ENCODE peak calls at places on chromosomes 7 and 10, in six cellular contexts. T is fibroblast of pulmonary artery, B is OCI-LY7, D is AG04449, M is GM12865, G is lower lobe of right lung. O is an unnamed sample.

GRCh38 chr7:40579401-40579800 is 444.6 kb downstream of the SUGCT start:
- DNase-seq in D (no peak), G (no peak), B (no peak), M (no peak), T (peak), O (peak)

GRCh38 chr7:30465342-30466170 is 13.0 kb downstream of the NOD1 start:
- DNase-seq in D (no peak), G (no peak), B (no peak), T (peak), M (no peak), O (peak)

GRCh38 chr7:41189866-41190265 is 513.0 kb downstream of the INHBA start:
- DNase-seq in G (no peak), M (no peak), T (peak), D (peak), B (no peak), O (peak)

GRCh38 chr10:81135851-81136250 is 598.1 kb downstream of the SH2D4B start:
- DNase-seq in M (peak), T (no peak), G (no peak), D (no peak), B (no peak), O (no peak)

GRCh38 chr7:151451156-151451555 is 11.2 kb upstream of the CRYGN start:
- DNase-seq in M (no peak), G (no peak), B (no peak), D (no peak), T (no peak), O (no peak)

GRCh38 chr10:21534611-21535493 is 820 bp downstream of the MLLT10 start:
- DNase-seq in M (peak), B (peak), G (peak), D (no peak), T (peak), O (peak)

GRCh38 chr7:157666530-157667040 is 329.8 kb downstream of the DNAJB6 start:
- DNase-seq in B (no peak), D (no peak), T (no peak), G (no peak), M (no peak), O (no peak)

GRCh38 chr10:113965683-113966082 is 78.0 kb upstream of the ADRB1 start:
- DNase-seq in G (no peak), B (peak), D (no peak), T (no peak), M (peak), O (no peak)

GRCh38 chr7:42272793-42273665 is 36.0 kb upstream of the GLI3 start:
- DNase-seq in G (no peak), M (no peak), B (peak), T (peak), D (no peak), O (peak)

GRCh38 chr7:99497771-99498545 is 2.1 kb downstream of the ZNF394 start:
- DNase-seq in M (no peak), B (no peak), G (no peak), D (no peak), T (no peak), O (no peak)

GRCh38 chr10:115981056-115981455 is 291.9 kb downstream of the GFRA1 start:
- DNase-seq in B (no peak), G (no peak), T (no peak), M (no peak), D (no peak), O (no peak)

GRCh38 chr10:115979576-115979975 is 293.4 kb downstream of the GFRA1 start:
- DNase-seq in M (no peak), G (no peak), T (no peak), B (no peak), D (no peak), O (no peak)

GRCh38 chr10:115980470-115980869 is 292.5 kb downstream of the GFRA1 start:
- DNase-seq in T (no peak), M (no peak), D (no peak), G (no peak), B (no peak), O (no peak)

GRCh38 chr10:115982526-115982925 is 290.5 kb downstream of the GFRA1 start:
- DNase-seq in D (no peak), B (no peak), T (no peak), G (no peak), M (no peak), O (no peak)

GRCh38 chr10:115982076-115982475 is 290.9 kb downstream of the GFRA1 start:
- DNase-seq in B (no peak), T (no peak), D (no peak), M (no peak), G (no peak), O (no peak)
- TF ChIP-seq CTCF in B (no peak), T (no peak), D (no peak), M (no peak), G (no peak), O (no peak)

GRCh38 chr7:26103541-26104070 is 48.4 kb upstream of the NFE2L3 start:
- DNase-seq in T (no peak), G (no peak), D (no peak), B (no peak), M (no peak), O (no peak)

GRCh38 chr7:26100940-26101339 is 51.1 kb upstream of the NFE2L3 start:
- DNase-seq in M (peak), D (no peak), G (no peak), B (peak), T (no peak), O (no peak)

GRCh38 chr7:26097837-26098668 is 53.9 kb upstream of the NFE2L3 start:
- DNase-seq in D (no peak), G (no peak), T (no peak), B (peak), M (no peak), O (no peak)

GRCh38 chr7:26102176-26102575 is 49.8 kb upstream of the NFE2L3 start:
- DNase-seq in D (no peak), G (no peak), B (no peak), T (no peak), M (no peak), O (no peak)

DNA sequence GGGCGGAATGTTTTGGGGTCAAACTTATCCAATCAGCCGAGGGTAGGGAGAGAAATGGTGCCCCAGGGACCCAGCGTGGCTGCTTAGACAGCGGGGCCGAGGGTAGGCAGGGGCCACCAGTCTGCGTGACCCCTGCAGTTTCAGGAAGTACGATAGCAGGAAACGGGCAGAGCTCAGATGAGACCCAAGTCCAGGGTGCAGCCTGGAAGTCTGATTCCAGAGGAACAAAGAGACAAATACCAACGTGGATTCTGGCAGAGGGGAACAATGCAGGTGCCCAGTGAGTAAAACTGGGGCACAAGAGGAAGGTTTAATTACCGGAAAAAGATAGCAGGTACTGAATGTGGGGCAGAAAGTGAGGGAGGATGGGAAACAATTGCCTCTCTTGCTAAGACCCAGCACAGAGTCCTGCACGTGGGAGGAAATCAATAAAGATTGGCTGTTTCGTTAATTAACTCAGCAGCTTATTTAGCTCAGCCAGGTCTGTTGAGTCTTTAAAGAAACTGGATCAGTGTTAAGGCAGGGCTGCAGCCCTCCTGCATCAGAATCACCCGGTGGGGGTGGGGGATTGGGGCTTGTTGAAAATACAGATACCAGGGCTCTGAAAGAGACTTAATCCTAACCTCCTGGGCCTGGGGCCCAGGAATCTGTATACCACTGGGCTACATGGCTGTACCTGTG is 50.4 kb upstream of the NFE2L3 start:
- DNase-seq in G (no peak), B (peak), M (peak), D (no peak), T (no peak), O (no peak)
- H3K4me3 ChIP-seq in G (no peak), B (peak), M (peak), D (no peak), T (no peak), O (no peak)

GRCh38 chr7:7246223-7246622 is 63.9 kb downstream of the C1GALT1 start:
- DNase-seq in D (no peak), B (no peak), T (no peak), G (no peak), M (no peak), O (no peak)
- TF ChIP-seq CTCF in D (no peak), B (no peak), T (no peak), G (no peak), M (no peak), O (no peak)

GRCh38 chr7:27141138-27141537 is 2.3 kb downstream of the HOXA5 start:
- DNase-seq in D (no peak), G (no peak), B (no peak), T (no peak), M (no peak), O (no peak)

GRCh38 chr7:27138987-27139334 is 4.5 kb downstream of the HOXA5 start:
- DNase-seq in B (no peak), M (no peak), G (no peak), D (no peak), T (no peak), O (no peak)

GRCh38 chr7:27137603-27138410 is 5.7 kb downstream of the HOXA5 start:
- DNase-seq in B (no peak), D (no peak), T (no peak), G (no peak), M (no peak), O (no peak)

GRCh38 chr7:27140108-27140842 is 3.2 kb downstream of the HOXA5 start:
- DNase-seq in T (no peak), D (no peak), G (no peak), B (no peak), M (no peak), O (no peak)

DNA sequence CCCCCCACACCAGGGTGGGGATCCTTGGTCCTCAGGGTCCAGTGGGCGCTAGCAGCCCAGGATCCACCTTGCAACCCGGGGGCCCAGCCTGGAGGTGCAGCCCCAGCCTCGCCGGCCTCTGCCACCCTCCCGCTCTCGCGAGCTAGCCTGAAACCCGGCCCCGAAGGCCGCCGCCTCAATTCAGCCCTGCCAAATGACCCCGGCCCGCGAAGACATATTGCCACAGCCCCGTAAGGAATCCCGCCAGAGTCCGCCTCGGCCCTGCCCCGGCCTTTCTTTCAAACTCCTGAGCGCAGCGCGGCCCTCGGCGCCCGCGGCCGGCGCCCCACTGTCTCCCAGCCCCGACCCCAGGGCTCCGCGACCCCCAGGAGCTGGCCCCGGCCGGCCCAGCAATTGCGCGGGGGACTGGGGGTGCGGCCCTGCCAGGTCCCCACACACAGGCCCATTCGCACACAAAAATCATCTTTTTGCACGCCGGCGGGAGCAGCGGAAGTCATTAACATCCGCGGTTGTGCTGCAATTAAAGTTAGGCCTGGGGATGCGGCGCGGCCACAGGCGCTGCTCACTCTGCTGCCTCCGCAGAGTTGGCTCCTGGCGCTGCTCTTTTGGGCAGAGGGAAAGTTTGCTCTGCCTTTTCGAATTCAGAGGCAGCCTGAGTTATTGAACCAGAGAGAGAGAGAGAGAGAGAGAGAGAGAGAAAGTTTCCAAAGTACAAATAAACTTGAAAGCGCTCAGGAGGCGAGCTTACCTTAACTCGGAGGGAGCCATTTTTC is 4.0 kb downstream of the HOXA5 start:
- DNase-seq in B (no peak), D (no peak), M (no peak), G (no peak), T (no peak), O (no peak)
- H3K4me3 ChIP-seq in B (no peak), D (no peak), M (no peak), G (peak), T (no peak), O (no peak)

DNA sequence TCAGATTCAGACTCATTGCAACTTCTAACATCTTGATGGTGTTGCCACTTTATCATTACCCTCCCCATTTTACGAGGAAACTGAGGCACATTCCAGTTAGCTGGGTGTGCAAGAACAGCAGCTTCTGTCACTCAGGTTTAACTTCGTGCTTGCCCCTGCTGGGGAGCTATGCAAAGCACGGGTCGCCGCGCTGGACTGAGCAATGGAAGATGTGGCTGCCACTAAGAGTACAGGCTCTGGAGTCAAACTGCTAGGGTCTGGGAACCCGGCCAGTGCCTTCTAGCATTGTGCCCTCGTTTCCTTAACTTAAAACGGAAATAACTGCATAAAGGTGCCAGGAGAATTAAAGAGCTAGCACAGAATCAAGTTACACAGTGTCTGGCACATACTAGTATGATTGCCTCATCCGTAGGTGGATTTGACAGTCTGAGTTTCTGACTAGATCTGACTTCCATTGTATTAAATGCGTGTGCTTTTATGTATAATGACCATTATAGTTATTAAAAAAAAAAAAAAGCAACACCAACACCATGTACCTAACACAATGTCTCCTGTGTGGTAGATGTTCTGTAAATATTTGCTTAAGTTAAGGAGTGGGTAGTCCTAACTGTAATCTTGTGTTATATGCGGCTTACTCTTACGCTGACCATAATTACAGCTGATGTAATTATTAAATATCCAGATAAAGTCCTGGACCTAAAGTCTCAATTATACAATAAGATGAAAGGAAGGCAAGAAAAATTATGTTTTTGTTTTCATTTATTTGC is 842 bp downstream of the ZNF22 start:
- DNase-seq in T (peak), D (no peak), M (peak), B (peak), G (peak), O (peak)
- TF ChIP-seq CTCF in T (peak), D (peak), M (peak), B (no peak), G (no peak), O (peak)

GRCh38 chr10:112528235-112528634 is 81.2 kb downstream of the VTI1A start:
- DNase-seq in G (no peak), T (no peak), D (no peak), B (no peak), M (no peak), O (no peak)

GRCh38 chr10:112535432-112536038 is 88.5 kb downstream of the VTI1A start:
- DNase-seq in G (no peak), D (no peak), M (peak), B (no peak), T (no peak), O (no peak)

GRCh38 chr10:112536663-112537062 is 89.6 kb downstream of the VTI1A start:
- DNase-seq in B (no peak), D (no peak), G (no peak), T (no peak), M (no peak), O (no peak)

GRCh38 chr10:112526906-112527305 is 79.9 kb downstream of the VTI1A start:
- DNase-seq in D (no peak), T (no peak), B (no peak), G (no peak), M (no peak), O (peak)

DNA sequence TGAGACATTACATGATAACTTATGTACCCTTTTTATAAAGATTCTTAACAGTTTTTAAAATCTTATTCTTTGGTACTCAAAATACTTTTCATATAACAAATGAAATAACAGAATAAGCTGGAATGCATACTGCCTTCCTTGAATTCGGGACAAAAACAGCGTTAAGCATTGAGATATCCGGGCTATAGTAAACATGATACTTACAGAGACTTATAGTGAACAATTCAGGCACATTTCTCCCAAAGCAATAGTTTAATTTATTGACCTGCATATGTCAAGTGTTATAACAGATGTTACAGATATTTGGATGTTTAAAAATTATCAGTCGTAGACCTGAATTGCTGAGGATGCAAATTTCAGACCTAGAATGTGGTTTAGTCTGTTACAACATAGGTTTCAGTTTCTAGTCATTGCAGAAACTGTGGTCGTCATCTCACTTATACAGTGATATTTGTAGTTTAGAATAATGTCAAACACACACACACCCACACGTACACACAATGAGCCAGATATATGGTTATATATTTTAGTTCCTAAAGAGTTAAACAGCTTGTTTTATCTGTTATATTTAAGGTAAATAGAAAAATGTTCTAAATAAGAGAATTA is 85.1 kb downstream of the VTI1A start:
- DNase-seq in G (no peak), M (peak), B (no peak), D (no peak), T (no peak), O (no peak)
- H3K4me3 ChIP-seq in G (peak), M (no peak), B (peak), D (no peak), T (no peak), O (no peak)

DNA sequence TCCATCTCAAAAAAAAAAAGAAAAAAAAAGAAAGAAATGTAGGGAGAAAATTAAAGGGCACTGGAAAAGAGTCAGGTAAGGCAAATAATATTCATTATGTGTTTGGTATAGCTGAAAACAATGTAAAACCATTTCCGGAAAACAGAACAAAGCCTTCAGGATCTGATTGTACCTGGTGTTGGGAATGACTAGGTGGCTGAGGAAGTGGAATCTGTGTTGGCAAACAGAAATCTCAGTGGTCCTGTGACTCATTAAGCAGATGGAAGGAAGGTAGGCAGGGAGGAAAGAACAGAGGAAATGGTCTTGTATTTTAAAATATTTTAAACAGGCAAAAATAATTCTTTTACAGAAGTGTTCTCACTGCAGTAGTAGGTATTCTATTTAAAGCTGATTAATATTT is 55.7 kb upstream of the GATA3 start:
- DNase-seq in B (no peak), T (no peak), D (no peak), G (no peak), M (no peak), O (no peak)
- TF ChIP-seq CTCF in B (no peak), T (no peak), D (no peak), G (no peak), M (no peak), O (no peak)

DNA sequence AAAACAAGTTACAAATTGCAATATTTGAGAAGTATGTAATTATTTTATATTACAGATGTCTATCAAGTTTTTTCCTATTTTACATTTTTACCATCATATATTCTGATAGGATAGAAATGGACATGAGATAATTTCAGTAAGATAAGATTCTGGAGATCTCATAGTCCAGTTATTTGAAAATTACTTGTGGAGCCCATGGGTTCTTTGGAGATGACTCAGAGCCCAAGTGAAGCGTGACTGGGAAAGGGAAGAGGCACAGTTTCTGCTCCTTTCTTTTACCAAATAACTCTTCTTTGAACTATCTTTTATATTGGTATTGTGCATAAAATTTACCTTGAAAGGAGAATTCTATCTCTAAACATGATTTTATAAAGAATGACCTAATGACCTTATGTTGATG is 2.4 kb downstream of the CD36 start:
- DNase-seq in G (no peak), T (peak), D (no peak), B (no peak), M (no peak), O (peak)
- H3K4me3 ChIP-seq in G (peak), T (no peak), D (no peak), B (no peak), M (no peak), O (no peak)

GRCh38 chr10:124566981-124567835 is 105.6 kb downstream of the LHPP start:
- DNase-seq in G (peak), B (no peak), T (no peak), M (no peak), D (no peak), O (no peak)

GRCh38 chr10:124568339-124568738 is 106.7 kb downstream of the LHPP start:
- DNase-seq in M (no peak), D (no peak), B (no peak), G (peak), T (no peak), O (no peak)

GRCh38 chr10:124565565-124566221 is 104.1 kb downstream of the LHPP start:
- DNase-seq in D (no peak), G (peak), M (peak), B (peak), T (peak), O (peak)

GRCh38 chr10:124564881-124565280 is 103.3 kb downstream of the LHPP start:
- DNase-seq in D (no peak), B (no peak), M (no peak), T (no peak), G (no peak), O (no peak)

GRCh38 chr10:124566222-124566888 is 104.7 kb downstream of the LHPP start:
- DNase-seq in G (peak), T (no peak), B (no peak), D (no peak), M (no peak), O (no peak)
- TF ChIP-seq CTCF in G (no peak), T (no peak), B (no peak), D (no peak), M (no peak), O (no peak)

O was measured in foreskin fibroblast.